ENCODE peak calls at places on chromosomes 2 and 18, in five cellular contexts. One of them, this sample, is unnamed.

GRCh38 chr2:227570615-227571014 is 28.1 kb upstream of the SCYGR2 start:
- DNase-seq in uterus: no peak
- DNase-seq in kidney: no peak
- DNase-seq in HFFc6: no peak
- DNase-seq in brain microvascular endothelial cell: no peak
- DNase-seq in this sample: no peak

GRCh38 chr2:128967666-128968065 is 649.0 kb upstream of the HS6ST1 start:
- DNase-seq in brain microvascular endothelial cell: no peak
- DNase-seq in uterus: no peak
- DNase-seq in kidney: no peak
- DNase-seq in HFFc6: no peak
- DNase-seq in this sample: no peak

GRCh38 chr2:119293900-119294299 is 70.3 kb downstream of the STEAP3 start:
- DNase-seq in kidney: no peak
- DNase-seq in HFFc6: no peak
- DNase-seq in brain microvascular endothelial cell: no peak
- DNase-seq in uterus: no peak
- DNase-seq in this sample: no peak

GRCh38 chr2:32788106-32788505 is 158.6 kb upstream of the LTBP1 start:
- DNase-seq in brain microvascular endothelial cell: no peak
- DNase-seq in kidney: no peak
- DNase-seq in HFFc6: no peak
- DNase-seq in uterus: no peak
- DNase-seq in this sample: no peak

GRCh38 chr2:102826904-102827303 is 65.1 kb downstream of the TMEM182 start:
- DNase-seq in uterus: no peak
- DNase-seq in HFFc6: no peak
- DNase-seq in kidney: no peak
- DNase-seq in brain microvascular endothelial cell: peak; percentile 14
- DNase-seq in this sample: no peak

GRCh38 chr2:47401789-47402554 is 984 bp upstream of the MSH2 start:
- DNase-seq in HFFc6: no peak
- DNase-seq in brain microvascular endothelial cell: no peak
- DNase-seq in uterus: no peak
- DNase-seq in kidney: no peak
- DNase-seq in this sample: no peak

GRCh38 chr2:220966636-220967035 is 605.5 kb downstream of the EPHA4 start:
- DNase-seq in HFFc6: peak; percentile 85
- DNase-seq in kidney: no peak
- DNase-seq in uterus: no peak
- DNase-seq in brain microvascular endothelial cell: peak; percentile 63
- DNase-seq in this sample: peak; percentile 34

GRCh38 chr2:226796840-226797288 is 2.8 kb downstream of the IRS1 start:
- DNase-seq in kidney: peak; percentile 84
- DNase-seq in HFFc6: peak; percentile 32
- DNase-seq in uterus: peak; percentile 75
- DNase-seq in brain microvascular endothelial cell: no peak
- DNase-seq in this sample: no peak

GRCh38 chr2:232377841-232378734 is 463 bp upstream of the ALPP start:
- DNase-seq in HFFc6: no peak
- DNase-seq in kidney: no peak
- DNase-seq in uterus: no peak
- DNase-seq in brain microvascular endothelial cell: no peak
- DNase-seq in this sample: no peak

GRCh38 chr18:75048776-75049454 is 160.0 kb downstream of the PTGR3 start:
- DNase-seq in uterus: no peak
- DNase-seq in kidney: no peak
- DNase-seq in HFFc6: no peak
- DNase-seq in brain microvascular endothelial cell: no peak
- DNase-seq in this sample: no peak

GRCh38 chr2:219798430-219798829 is 171.0 kb downstream of the SLC4A3 start:
- DNase-seq in brain microvascular endothelial cell: no peak
- DNase-seq in kidney: no peak
- DNase-seq in HFFc6: no peak
- DNase-seq in uterus: no peak
- DNase-seq in this sample: no peak

GRCh38 chr2:181158453-181158852 is 178.0 kb downstream of the UBE2E3 start:
- DNase-seq in HFFc6: no peak
- DNase-seq in brain microvascular endothelial cell: no peak
- DNase-seq in kidney: no peak
- DNase-seq in uterus: no peak
- DNase-seq in this sample: no peak

GRCh38 chr2:133421516-133422324 is 146.5 kb downstream of the NCKAP5 start:
- DNase-seq in kidney: no peak
- DNase-seq in brain microvascular endothelial cell: no peak
- DNase-seq in HFFc6: no peak
- DNase-seq in uterus: no peak
- DNase-seq in this sample: no peak

GRCh38 chr2:240916571-240917008 is 10.5 kb downstream of the CROCC2 start:
- DNase-seq in uterus: peak; percentile 57
- DNase-seq in HFFc6: peak; percentile 85
- DNase-seq in kidney: peak; percentile 97
- DNase-seq in brain microvascular endothelial cell: peak; percentile 30
- DNase-seq in this sample: peak; percentile 71

GRCh38 chr2:205527801-205528200 is 154.5 kb upstream of the NRP2 start:
- DNase-seq in brain microvascular endothelial cell: peak; percentile 7
- DNase-seq in HFFc6: peak; percentile 55
- DNase-seq in uterus: no peak
- DNase-seq in kidney: no peak
- DNase-seq in this sample: no peak

GRCh38 chr18:46413684-46414083 is 243.3 kb downstream of the LOXHD1 start:
- DNase-seq in uterus: no peak
- DNase-seq in HFFc6: no peak
- DNase-seq in kidney: no peak
- DNase-seq in brain microvascular endothelial cell: no peak
- DNase-seq in this sample: no peak

GRCh38 chr2:1780693-1781092 is 36.4 kb upstream of the PXDN start:
- DNase-seq in brain microvascular endothelial cell: no peak
- DNase-seq in HFFc6: no peak
- DNase-seq in kidney: no peak
- DNase-seq in uterus: no peak
- DNase-seq in this sample: no peak

GRCh38 chr2:230216489-230216888 is 3.3 kb downstream of the SP110 start:
- DNase-seq in brain microvascular endothelial cell: no peak
- DNase-seq in HFFc6: no peak
- DNase-seq in uterus: no peak
- DNase-seq in kidney: no peak
- DNase-seq in this sample: no peak

GRCh38 chr18:78986018-78986481 is 6.4 kb downstream of the SALL3 start:
- DNase-seq in HFFc6: no peak
- DNase-seq in uterus: no peak
- DNase-seq in kidney: no peak
- DNase-seq in brain microvascular endothelial cell: no peak
- DNase-seq in this sample: no peak

GRCh38 chr2:76749858-76750257 is 772.3 kb downstream of the LRRTM4 start:
- DNase-seq in uterus: no peak
- DNase-seq in brain microvascular endothelial cell: no peak
- DNase-seq in kidney: no peak
- DNase-seq in HFFc6: no peak
- DNase-seq in this sample: no peak

GRCh38 chr2:60553992-60554648 is 666 bp upstream of the BCL11A start:
- DNase-seq in uterus: no peak
- DNase-seq in kidney: peak; percentile 81
- DNase-seq in HFFc6: no peak
- DNase-seq in brain microvascular endothelial cell: no peak
- DNase-seq in this sample: no peak

GRCh38 chr2:207474871-207475485 is 54.8 kb upstream of the CREB1 start:
- DNase-seq in kidney: no peak
- DNase-seq in HFFc6: peak; percentile 55
- DNase-seq in uterus: peak; percentile 38
- DNase-seq in brain microvascular endothelial cell: peak; percentile 51
- DNase-seq in this sample: no peak

GRCh38 chr2:188976545-188977268 is 2.5 kb downstream of the COL3A1 start:
- DNase-seq in uterus: no peak
- DNase-seq in brain microvascular endothelial cell: peak; percentile 35
- DNase-seq in HFFc6: peak; percentile 70
- DNase-seq in kidney: no peak
- DNase-seq in this sample: no peak

GRCh38 chr18:41486581-41486980 is 468.5 kb upstream of the PIK3C3 start:
- DNase-seq in brain microvascular endothelial cell: no peak
- DNase-seq in HFFc6: no peak
- DNase-seq in uterus: no peak
- DNase-seq in kidney: no peak
- DNase-seq in this sample: no peak

GRCh38 chr2:194044321-194044720 is 1612.7 kb upstream of the SLC39A10 start:
- DNase-seq in uterus: no peak
- DNase-seq in brain microvascular endothelial cell: no peak
- DNase-seq in kidney: no peak
- DNase-seq in HFFc6: no peak
- DNase-seq in this sample: no peak

GRCh38 chr2:111157071-111157661 is 36.5 kb downstream of the BCL2L11 start:
- DNase-seq in HFFc6: no peak
- DNase-seq in brain microvascular endothelial cell: no peak
- DNase-seq in uterus: no peak
- DNase-seq in kidney: no peak
- DNase-seq in this sample: no peak

GRCh38 chr18:79511271-79511670 is 115.5 kb downstream of the NFATC1 start:
- DNase-seq in kidney: no peak
- DNase-seq in uterus: peak; percentile 10
- DNase-seq in brain microvascular endothelial cell: no peak
- DNase-seq in HFFc6: no peak
- DNase-seq in this sample: no peak

GRCh38 chr2:218284106-218284811 is 8.0 kb downstream of the TMBIM1 start:
- DNase-seq in HFFc6: peak; percentile 78
- DNase-seq in brain microvascular endothelial cell: peak; percentile 83
- DNase-seq in kidney: no peak
- DNase-seq in uterus: no peak
- DNase-seq in this sample: no peak

GRCh38 chr2:204665244-204665643 is 120.0 kb downstream of the PARD3B start:
- DNase-seq in kidney: no peak
- DNase-seq in uterus: no peak
- DNase-seq in HFFc6: peak; percentile 67
- DNase-seq in brain microvascular endothelial cell: peak; percentile 58
- DNase-seq in this sample: no peak

GRCh38 chr2:239288951-239289481 is 111.8 kb downstream of the HDAC4 start:
- DNase-seq in brain microvascular endothelial cell: no peak
- DNase-seq in kidney: no peak
- DNase-seq in HFFc6: no peak
- DNase-seq in uterus: no peak
- DNase-seq in this sample: no peak

GRCh38 chr18:80250740-80251364 is 3.5 kb upstream of the PARD6G start:
- DNase-seq in brain microvascular endothelial cell: no peak
- DNase-seq in uterus: no peak
- DNase-seq in kidney: no peak
- DNase-seq in HFFc6: no peak
- DNase-seq in this sample: no peak

GRCh38 chr2:101805146-101806088 is 107.9 kb downstream of the MAP4K4 start:
- DNase-seq in brain microvascular endothelial cell: peak; percentile 93
- DNase-seq in uterus: peak; percentile 41
- DNase-seq in kidney: no peak
- DNase-seq in HFFc6: no peak
- DNase-seq in this sample: no peak

GRCh38 chr18:3468066-3468705 is 18.2 kb downstream of the TGIF1 start:
- DNase-seq in kidney: no peak
- DNase-seq in brain microvascular endothelial cell: no peak
- DNase-seq in HFFc6: no peak
- DNase-seq in uterus: no peak
- DNase-seq in this sample: no peak
- TF ChIP-seq CTCF in kidney: no peak
- TF ChIP-seq CTCF in brain microvascular endothelial cell: peak; percentile 27
- TF ChIP-seq CTCF in HFFc6: no peak
- TF ChIP-seq CTCF in uterus: no peak
- TF ChIP-seq CTCF in this sample: no peak

GRCh38 chr2:25878361-25879132 is at the start of gene ASXL2:
- DNase-seq in brain microvascular endothelial cell: peak; percentile 97
- DNase-seq in uterus: peak; percentile 94
- DNase-seq in HFFc6: peak; percentile 94
- DNase-seq in kidney: peak; percentile 99
- DNase-seq in this sample: peak; percentile 78
- TF ChIP-seq CTCF in brain microvascular endothelial cell: no peak
- TF ChIP-seq CTCF in uterus: peak; percentile 36
- TF ChIP-seq CTCF in HFFc6: no peak
- TF ChIP-seq CTCF in kidney: peak; percentile 1
- TF ChIP-seq CTCF in this sample: no peak

DNA sequence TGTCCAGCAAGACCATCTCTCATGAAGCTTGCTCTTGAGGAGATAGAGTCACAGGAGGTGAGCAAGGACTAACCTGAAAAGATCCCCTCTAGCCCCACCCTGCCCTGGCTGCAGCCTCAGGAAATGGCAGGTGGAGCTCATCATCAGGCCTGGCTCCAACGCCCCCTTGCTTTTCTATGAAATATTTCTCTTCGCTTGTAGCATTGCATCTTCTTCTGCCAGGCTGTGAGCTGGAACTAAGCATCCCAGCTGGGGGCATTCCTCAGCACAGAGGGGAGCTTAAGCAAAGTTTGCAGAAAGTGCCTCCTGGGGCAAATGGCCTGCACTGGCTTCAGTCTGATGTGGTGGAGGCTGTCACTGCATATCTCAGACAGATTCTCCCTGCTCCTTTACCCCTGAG is 90.1 kb upstream of the LGALSL start:
- DNase-seq in HFFc6: no peak
- DNase-seq in brain microvascular endothelial cell: no peak
- DNase-seq in uterus: no peak
- DNase-seq in kidney: no peak
- DNase-seq in this sample: no peak
- TF ChIP-seq CTCF in HFFc6: no peak
- TF ChIP-seq CTCF in brain microvascular endothelial cell: peak; percentile 7
- TF ChIP-seq CTCF in uterus: no peak
- TF ChIP-seq CTCF in kidney: no peak
- TF ChIP-seq CTCF in this sample: no peak

GRCh38 chr18:77765468-77765867 is 515.8 kb downstream of the GALR1 start:
- DNase-seq in uterus: no peak
- DNase-seq in brain microvascular endothelial cell: peak; percentile 2
- DNase-seq in HFFc6: no peak
- DNase-seq in kidney: no peak
- DNase-seq in this sample: no peak
- TF ChIP-seq CTCF in uterus: peak; percentile 18
- TF ChIP-seq CTCF in brain microvascular endothelial cell: no peak
- TF ChIP-seq CTCF in HFFc6: peak; percentile 23
- TF ChIP-seq CTCF in kidney: peak; percentile 51
- TF ChIP-seq CTCF in this sample: no peak